ENCODE peak calls at places on chromosomes 3 and 15, in four cellular contexts. One of them, this sample, is unnamed.

GRCh38 chr3:184688251-184688851 is 23.5 kb downstream of the MAGEF1 start:
- DNase-seq in ovary: peak; percentile 54
- DNase-seq in BJ: peak; percentile 78
- DNase-seq in neural progenitor cell: no peak
- DNase-seq in this sample: peak; percentile 59

GRCh38 chr15:47951761-47952160 is 169.0 kb upstream of the SLC24A5 start:
- DNase-seq in ovary: no peak
- DNase-seq in BJ: no peak
- DNase-seq in neural progenitor cell: no peak
- DNase-seq in this sample: no peak

GRCh38 chr3:95434436-95434835 is 1371.6 kb downstream of the NSUN3 start:
- DNase-seq in ovary: no peak
- DNase-seq in BJ: no peak
- DNase-seq in neural progenitor cell: no peak
- DNase-seq in this sample: no peak

GRCh38 chr15:80260566-80260965 is 8.6 kb upstream of the CTXND1 start:
- DNase-seq in ovary: no peak
- DNase-seq in BJ: no peak
- DNase-seq in neural progenitor cell: no peak
- DNase-seq in this sample: no peak

GRCh38 chr3:10088256-10088655 is 19.8 kb downstream of the FANCD2OS start:
- DNase-seq in ovary: no peak
- DNase-seq in BJ: no peak
- DNase-seq in neural progenitor cell: no peak
- DNase-seq in this sample: no peak

GRCh38 chr3:109224333-109224732 is 87.8 kb downstream of the C3orf85 start:
- DNase-seq in ovary: no peak
- DNase-seq in BJ: no peak
- DNase-seq in neural progenitor cell: peak; percentile 4
- DNase-seq in this sample: no peak

GRCh38 chr3:43025423-43025822 is 46.3 kb downstream of the GASK1A start:
- DNase-seq in ovary: no peak
- DNase-seq in BJ: no peak
- DNase-seq in neural progenitor cell: peak; percentile 52
- DNase-seq in this sample: no peak

GRCh38 chr3:151268267-151269235 is 9.8 kb downstream of the P2RY14 start:
- DNase-seq in ovary: no peak
- DNase-seq in BJ: no peak
- DNase-seq in neural progenitor cell: no peak
- DNase-seq in this sample: no peak

GRCh38 chr3:174540081-174540480 is 319.1 kb upstream of the NAALADL2 start:
- DNase-seq in ovary: no peak
- DNase-seq in BJ: no peak
- DNase-seq in neural progenitor cell: peak; percentile 37
- DNase-seq in this sample: no peak

GRCh38 chr15:92845109-92845508 is 55.0 kb upstream of the CHD2 start:
- DNase-seq in ovary: no peak
- DNase-seq in BJ: no peak
- DNase-seq in neural progenitor cell: no peak
- DNase-seq in this sample: no peak

GRCh38 chr3:146543461-146544012 is 870 bp downstream of the PLSCR1 start:
- DNase-seq in ovary: no peak
- DNase-seq in BJ: no peak
- DNase-seq in neural progenitor cell: no peak
- DNase-seq in this sample: no peak

GRCh38 chr3:126152931-126153694 is 27.3 kb downstream of the ALDH1L1 start:
- DNase-seq in ovary: no peak
- DNase-seq in BJ: no peak
- DNase-seq in neural progenitor cell: no peak
- DNase-seq in this sample: no peak

GRCh38 chr3:25508901-25509300 is 80.8 kb downstream of the RARB start:
- DNase-seq in ovary: no peak
- DNase-seq in BJ: peak; percentile 35
- DNase-seq in neural progenitor cell: no peak
- DNase-seq in this sample: no peak

GRCh38 chr3:47817609-47818008 is 14.7 kb downstream of the DHX30 start:
- DNase-seq in ovary: no peak
- DNase-seq in BJ: no peak
- DNase-seq in neural progenitor cell: no peak
- DNase-seq in this sample: no peak

GRCh38 chr15:88684345-88684744 is 45.5 kb downstream of the ISG20 start:
- DNase-seq in ovary: no peak
- DNase-seq in BJ: no peak
- DNase-seq in neural progenitor cell: no peak
- DNase-seq in this sample: no peak

GRCh38 chr3:42752961-42753360 is 20.1 kb downstream of the CCDC13 start:
- DNase-seq in ovary: no peak
- DNase-seq in BJ: no peak
- DNase-seq in neural progenitor cell: no peak
- DNase-seq in this sample: no peak

GRCh38 chr3:2096196-2096595 is 2.5 kb upstream of the CNTN4 start:
- DNase-seq in ovary: no peak
- DNase-seq in BJ: no peak
- DNase-seq in neural progenitor cell: peak; percentile 44
- DNase-seq in this sample: no peak

GRCh38 chr3:31055757-31056156 is 161.3 kb upstream of the GADL1 start:
- DNase-seq in ovary: no peak
- DNase-seq in BJ: no peak
- DNase-seq in neural progenitor cell: no peak
- DNase-seq in this sample: no peak

GRCh38 chr3:76107935-76108570 is 322.7 kb upstream of the ZNF717 start:
- DNase-seq in ovary: no peak
- DNase-seq in BJ: no peak
- DNase-seq in neural progenitor cell: peak; percentile 24
- DNase-seq in this sample: peak; percentile 4

GRCh38 chr15:51267047-51267713 is 71.2 kb downstream of the CYP19A1 start:
- DNase-seq in ovary: no peak
- DNase-seq in BJ: no peak
- DNase-seq in neural progenitor cell: peak; percentile 65
- DNase-seq in this sample: no peak

GRCh38 chr3:185582236-185582635 is 3.9 kb upstream of the SENP2 start:
- DNase-seq in ovary: no peak
- DNase-seq in BJ: no peak
- DNase-seq in neural progenitor cell: peak; percentile 66
- DNase-seq in this sample: no peak

GRCh38 chr3:177134166-177134565 is 63.1 kb downstream of the TBL1XR1 start:
- DNase-seq in ovary: no peak
- DNase-seq in BJ: no peak
- DNase-seq in neural progenitor cell: no peak
- DNase-seq in this sample: no peak

GRCh38 chr15:45868109-45868691 is 233.4 kb downstream of the SQOR start:
- DNase-seq in ovary: no peak
- DNase-seq in BJ: no peak
- DNase-seq in neural progenitor cell: no peak
- DNase-seq in this sample: no peak

GRCh38 chr3:175108613-175109151 is 249.5 kb downstream of the NAALADL2 start:
- DNase-seq in ovary: no peak
- DNase-seq in BJ: no peak
- DNase-seq in neural progenitor cell: no peak
- DNase-seq in this sample: no peak

GRCh38 chr3:74353039-74353438 is 261.4 kb downstream of the CNTN3 start:
- DNase-seq in ovary: no peak
- DNase-seq in BJ: no peak
- DNase-seq in neural progenitor cell: peak; percentile 23
- DNase-seq in this sample: no peak

GRCh38 chr15:85597155-85597815 is 197.4 kb downstream of the KLHL25 start:
- DNase-seq in ovary: no peak
- DNase-seq in BJ: no peak
- DNase-seq in neural progenitor cell: no peak
- DNase-seq in this sample: no peak

GRCh38 chr15:70907784-70908471 is 15.3 kb downstream of the LRRC49 start:
- DNase-seq in ovary: no peak
- DNase-seq in BJ: no peak
- DNase-seq in neural progenitor cell: peak; percentile 14
- DNase-seq in this sample: no peak

GRCh38 chr3:10655131-10655530 is 149.7 kb upstream of the ATP2B2 start:
- DNase-seq in ovary: no peak
- DNase-seq in BJ: no peak
- DNase-seq in neural progenitor cell: no peak
- DNase-seq in this sample: no peak

GRCh38 chr3:82386656-82387055 is 625.2 kb upstream of the GBE1 start:
- DNase-seq in ovary: no peak
- DNase-seq in BJ: no peak
- DNase-seq in neural progenitor cell: no peak
- DNase-seq in this sample: no peak

GRCh38 chr3:157535667-157536066 is 32.5 kb upstream of the VEPH1 start:
- DNase-seq in ovary: no peak
- DNase-seq in BJ: no peak
- DNase-seq in neural progenitor cell: no peak
- DNase-seq in this sample: no peak

GRCh38 chr3:14425574-14426304 is 23.3 kb downstream of the SLC6A6 start:
- DNase-seq in ovary: no peak
- DNase-seq in BJ: no peak
- DNase-seq in neural progenitor cell: no peak
- DNase-seq in this sample: no peak

GRCh38 chr15:99983171-99983891 is 250.1 kb upstream of the LYSMD4 start:
- DNase-seq in ovary: no peak
- DNase-seq in BJ: no peak
- DNase-seq in neural progenitor cell: peak; percentile 49
- DNase-seq in this sample: no peak

GRCh38 chr3:32176989-32177701 is 61.3 kb upstream of the CMTM8 start:
- DNase-seq in ovary: no peak
- DNase-seq in BJ: no peak
- DNase-seq in neural progenitor cell: peak; percentile 64
- DNase-seq in this sample: no peak

GRCh38 chr3:14798231-14798630 is 20.5 kb upstream of the FGD5 start:
- DNase-seq in ovary: peak; percentile 21
- DNase-seq in BJ: no peak
- DNase-seq in neural progenitor cell: no peak
- DNase-seq in this sample: no peak

DNA sequence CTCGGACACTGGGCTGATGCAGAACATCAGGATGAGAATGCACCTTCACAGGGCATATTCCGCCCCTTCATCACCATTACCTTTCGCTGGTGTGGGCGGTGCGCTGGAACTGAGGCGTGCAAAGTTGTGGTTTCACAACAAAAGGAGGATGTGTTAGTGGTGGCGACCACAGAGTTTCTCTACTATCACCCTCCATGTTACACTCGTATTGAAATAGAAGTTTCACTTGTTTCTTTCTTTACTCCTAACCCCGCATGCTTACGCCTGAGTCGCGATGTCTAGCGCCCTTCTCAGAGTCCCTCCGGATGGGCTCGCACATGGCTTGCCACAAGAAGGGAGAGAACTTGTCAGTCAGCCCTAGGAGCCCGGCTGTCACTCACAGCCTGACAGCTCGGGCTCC is 148.7 kb downstream of the GABRB3 start:
- DNase-seq in ovary: no peak
- DNase-seq in BJ: no peak
- DNase-seq in neural progenitor cell: no peak
- DNase-seq in this sample: no peak
- TF ChIP-seq CTCF in ovary: no peak
- TF ChIP-seq CTCF in BJ: no peak
- TF ChIP-seq CTCF in neural progenitor cell: no peak
- TF ChIP-seq CTCF in this sample: no peak

DNA sequence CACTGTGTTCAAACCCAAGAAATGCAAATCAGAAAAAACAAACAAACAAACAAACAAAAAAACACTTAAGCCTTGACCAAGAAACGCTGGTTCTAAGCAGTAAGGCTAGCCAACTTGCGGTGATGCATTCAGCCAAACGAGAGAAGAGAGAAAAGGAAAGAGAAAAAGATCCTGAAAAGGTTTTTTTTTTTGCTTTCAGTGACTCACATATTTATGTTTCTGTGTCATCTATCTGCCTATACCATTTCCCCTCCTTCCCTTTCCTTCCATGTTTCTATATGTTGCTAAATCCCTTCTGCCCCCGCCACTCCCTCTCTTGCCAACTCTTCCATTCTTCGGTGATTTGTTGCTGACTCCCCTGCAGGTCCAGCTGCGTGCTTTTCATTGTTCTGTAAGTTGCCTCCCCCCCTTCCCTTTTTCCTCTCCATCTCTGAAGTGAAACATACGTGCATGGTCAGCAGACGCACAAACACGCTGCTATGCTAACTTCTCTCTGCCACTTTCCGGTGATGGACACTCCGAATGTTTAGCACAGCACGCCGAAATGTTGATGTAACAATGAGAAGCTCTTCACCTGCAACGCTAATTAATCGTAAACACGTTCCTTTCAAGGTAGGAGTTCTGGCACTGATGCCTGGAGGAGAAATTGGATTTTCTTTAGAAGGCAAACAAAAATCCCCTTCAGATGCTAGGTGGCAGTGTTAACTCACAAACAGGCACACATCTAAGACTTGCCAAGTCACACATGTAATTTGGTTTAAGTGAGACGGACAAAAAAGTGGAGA is 154.5 kb downstream of the TUSC7 start:
- DNase-seq in ovary: no peak
- DNase-seq in BJ: no peak
- DNase-seq in neural progenitor cell: peak; percentile 77
- DNase-seq in this sample: no peak
- TF ChIP-seq CTCF in ovary: no peak
- TF ChIP-seq CTCF in BJ: peak; percentile 40
- TF ChIP-seq CTCF in neural progenitor cell: peak; percentile 73
- TF ChIP-seq CTCF in this sample: peak; percentile 38

DNA sequence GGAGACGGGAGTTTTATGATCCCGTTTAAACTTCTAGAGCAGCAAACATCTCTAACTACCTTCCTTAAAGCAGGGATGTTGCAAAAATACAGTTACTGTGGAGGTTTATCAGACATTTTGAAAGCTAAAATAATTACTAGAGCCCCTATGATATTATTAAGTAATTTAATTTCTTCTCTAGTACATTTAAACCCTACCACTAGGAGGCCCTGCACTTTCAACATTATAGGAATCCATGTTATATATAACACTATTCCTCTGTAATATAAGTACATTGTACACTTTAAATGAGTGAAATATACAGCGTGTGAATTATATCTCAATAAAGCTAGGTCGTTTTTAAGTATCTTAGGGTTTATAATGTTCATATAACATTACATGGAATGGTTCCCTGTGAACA is 11.5 kb downstream of the SETMAR start:
- DNase-seq in ovary: no peak
- DNase-seq in BJ: no peak
- DNase-seq in neural progenitor cell: no peak
- DNase-seq in this sample: no peak
- TF ChIP-seq CTCF in ovary: no peak
- TF ChIP-seq CTCF in BJ: peak; percentile 33
- TF ChIP-seq CTCF in neural progenitor cell: peak; percentile 37
- TF ChIP-seq CTCF in this sample: no peak

GRCh38 chr3:52451237-52452083 is 2.4 kb downstream of the TNNC1 start:
- DNase-seq in ovary: no peak
- DNase-seq in BJ: no peak
- DNase-seq in neural progenitor cell: peak; percentile 46
- DNase-seq in this sample: no peak
- TF ChIP-seq CTCF in ovary: no peak
- TF ChIP-seq CTCF in BJ: no peak
- TF ChIP-seq CTCF in neural progenitor cell: peak; percentile 21
- TF ChIP-seq CTCF in this sample: no peak